ENCODE peak calls at places on chromosomes 13 and 19, in four cellular contexts. One of them, this sample, is unnamed.

GRCh38 chr13:21060063-21060826 is 1.1 kb downstream of the LATS2 start:
- DNase-seq in endothelial cell of umbilical vein: peak; percentile 42
- DNase-seq in neural progenitor cell: peak; percentile 61
- DNase-seq in fibroblast of lung: no peak
- DNase-seq in this sample: peak; percentile 33

GRCh38 chr13:113342820-113343691 is 20.9 kb downstream of the GRTP1 start:
- DNase-seq in endothelial cell of umbilical vein: no peak
- DNase-seq in neural progenitor cell: no peak
- DNase-seq in fibroblast of lung: no peak
- DNase-seq in this sample: no peak

GRCh38 chr19:5479958-5480357 is 24.7 kb downstream of the ZNRF4 start:
- DNase-seq in endothelial cell of umbilical vein: no peak
- DNase-seq in neural progenitor cell: no peak
- DNase-seq in fibroblast of lung: no peak
- DNase-seq in this sample: no peak

GRCh38 chr19:7869910-7870511 is 4.2 kb downstream of the PRR36 start:
- DNase-seq in endothelial cell of umbilical vein: peak; percentile 33
- DNase-seq in neural progenitor cell: peak; percentile 81
- DNase-seq in fibroblast of lung: no peak
- DNase-seq in this sample: peak; percentile 87

GRCh38 chr13:58893396-58893795 is 1261.9 kb downstream of the PCDH17 start:
- DNase-seq in endothelial cell of umbilical vein: no peak
- DNase-seq in neural progenitor cell: no peak
- DNase-seq in fibroblast of lung: no peak
- DNase-seq in this sample: no peak

GRCh38 chr19:5282926-5283325 is 57.7 kb downstream of the PTPRS start:
- DNase-seq in endothelial cell of umbilical vein: no peak
- DNase-seq in neural progenitor cell: no peak
- DNase-seq in fibroblast of lung: no peak
- DNase-seq in this sample: no peak

GRCh38 chr19:19371056-19371455 is 34.4 kb upstream of the GATAD2A start:
- DNase-seq in endothelial cell of umbilical vein: no peak
- DNase-seq in neural progenitor cell: no peak
- DNase-seq in fibroblast of lung: no peak
- DNase-seq in this sample: peak; percentile 82

GRCh38 chr19:58361900-58362271 is 665 bp downstream of the ZNF497 start:
- DNase-seq in endothelial cell of umbilical vein: no peak
- DNase-seq in neural progenitor cell: no peak
- DNase-seq in fibroblast of lung: no peak
- DNase-seq in this sample: peak; percentile 36

GRCh38 chr19:33241530-33242101 is 16.0 kb upstream of the SLC7A10 start:
- DNase-seq in endothelial cell of umbilical vein: peak; percentile 7
- DNase-seq in neural progenitor cell: peak; percentile 55
- DNase-seq in fibroblast of lung: no peak
- DNase-seq in this sample: peak; percentile 4

GRCh38 chr19:31448221-31448657 is 99.0 kb upstream of the TSHZ3 start:
- DNase-seq in endothelial cell of umbilical vein: no peak
- DNase-seq in neural progenitor cell: no peak
- DNase-seq in fibroblast of lung: peak; percentile 96
- DNase-seq in this sample: no peak

GRCh38 chr13:33927315-33927714 is 109.4 kb downstream of the RFC3 start:
- DNase-seq in endothelial cell of umbilical vein: no peak
- DNase-seq in neural progenitor cell: no peak
- DNase-seq in fibroblast of lung: peak; percentile 78
- DNase-seq in this sample: peak; percentile 33

GRCh38 chr19:49155005-49155826 is at the start of gene HRC:
- DNase-seq in endothelial cell of umbilical vein: no peak
- DNase-seq in neural progenitor cell: no peak
- DNase-seq in fibroblast of lung: no peak
- DNase-seq in this sample: no peak

GRCh38 chr13:73429691-73430090 is 370.9 kb downstream of the KLF5 start:
- DNase-seq in endothelial cell of umbilical vein: no peak
- DNase-seq in neural progenitor cell: no peak
- DNase-seq in fibroblast of lung: no peak
- DNase-seq in this sample: peak; percentile 84

GRCh38 chr19:5627395-5627904 is 4.6 kb downstream of the SAFB start:
- DNase-seq in endothelial cell of umbilical vein: no peak
- DNase-seq in neural progenitor cell: peak; percentile 19
- DNase-seq in fibroblast of lung: peak; percentile 34
- DNase-seq in this sample: no peak

GRCh38 chr19:6866646-6867255 is 20.6 kb upstream of the ADGRE1 start:
- DNase-seq in endothelial cell of umbilical vein: no peak
- DNase-seq in neural progenitor cell: no peak
- DNase-seq in fibroblast of lung: no peak
- DNase-seq in this sample: peak; percentile 19

GRCh38 chr13:108463365-108463764 is 166.0 kb upstream of the MYO16 start:
- DNase-seq in endothelial cell of umbilical vein: peak; percentile 1
- DNase-seq in neural progenitor cell: no peak
- DNase-seq in fibroblast of lung: peak; percentile 86
- DNase-seq in this sample: peak; percentile 61

GRCh38 chr19:46784262-46785053 is 3.9 kb downstream of the SLC1A5 start:
- DNase-seq in endothelial cell of umbilical vein: peak; percentile 74
- DNase-seq in neural progenitor cell: peak; percentile 74
- DNase-seq in fibroblast of lung: peak; percentile 93
- DNase-seq in this sample: peak; percentile 80

GRCh38 chr19:40380199-40381037 is 9.6 kb downstream of the HIPK4 start:
- DNase-seq in endothelial cell of umbilical vein: no peak
- DNase-seq in neural progenitor cell: no peak
- DNase-seq in fibroblast of lung: no peak
- DNase-seq in this sample: no peak

GRCh38 chr19:56111601-56112312 is 9.3 kb downstream of the ZNF787 start:
- DNase-seq in endothelial cell of umbilical vein: no peak
- DNase-seq in neural progenitor cell: peak; percentile 37
- DNase-seq in fibroblast of lung: no peak
- DNase-seq in this sample: no peak

GRCh38 chr13:44263920-44264610 is 109.6 kb upstream of the SERP2 start:
- DNase-seq in endothelial cell of umbilical vein: no peak
- DNase-seq in neural progenitor cell: no peak
- DNase-seq in fibroblast of lung: no peak
- DNase-seq in this sample: no peak

GRCh38 chr19:12723383-12723642 is 419 bp downstream of the TNPO2 start:
- DNase-seq in endothelial cell of umbilical vein: no peak
- DNase-seq in neural progenitor cell: peak; percentile 28
- DNase-seq in fibroblast of lung: peak; percentile 14
- DNase-seq in this sample: no peak

GRCh38 chr19:29054886-29055675 is 157.9 kb downstream of the UQCRFS1 start:
- DNase-seq in endothelial cell of umbilical vein: no peak
- DNase-seq in neural progenitor cell: no peak
- DNase-seq in fibroblast of lung: no peak
- DNase-seq in this sample: no peak

GRCh38 chr19:6216236-6216995 is 63.4 kb downstream of the MLLT1 start:
- DNase-seq in endothelial cell of umbilical vein: no peak
- DNase-seq in neural progenitor cell: no peak
- DNase-seq in fibroblast of lung: no peak
- DNase-seq in this sample: no peak

GRCh38 chr19:56712609-56713008 is 41.1 kb upstream of the ZNF835 start:
- DNase-seq in endothelial cell of umbilical vein: no peak
- DNase-seq in neural progenitor cell: no peak
- DNase-seq in fibroblast of lung: no peak
- DNase-seq in this sample: no peak

GRCh38 chr19:14097532-14098151 is 7.1 kb upstream of the SAMD1 start:
- DNase-seq in endothelial cell of umbilical vein: no peak
- DNase-seq in neural progenitor cell: no peak
- DNase-seq in fibroblast of lung: no peak
- DNase-seq in this sample: no peak

GRCh38 chr13:24183741-24184182 is 23.2 kb downstream of the SPATA13 start:
- DNase-seq in endothelial cell of umbilical vein: no peak
- DNase-seq in neural progenitor cell: no peak
- DNase-seq in fibroblast of lung: no peak
- DNase-seq in this sample: no peak

GRCh38 chr19:16051254-16052025 is 24.9 kb upstream of the TPM4 start:
- DNase-seq in endothelial cell of umbilical vein: peak; percentile 47
- DNase-seq in neural progenitor cell: no peak
- DNase-seq in fibroblast of lung: peak; percentile 31
- DNase-seq in this sample: peak; percentile 15

GRCh38 chr13:30362005-30362788 is 54.8 kb upstream of the KATNAL1 start:
- DNase-seq in endothelial cell of umbilical vein: no peak
- DNase-seq in neural progenitor cell: no peak
- DNase-seq in fibroblast of lung: no peak
- DNase-seq in this sample: no peak

GRCh38 chr13:30362869-30363268 is 55.5 kb upstream of the KATNAL1 start:
- DNase-seq in endothelial cell of umbilical vein: no peak
- DNase-seq in neural progenitor cell: no peak
- DNase-seq in fibroblast of lung: no peak
- DNase-seq in this sample: no peak

GRCh38 chr13:30364876-30365275 is 57.4 kb upstream of the UBE2L5 start:
- DNase-seq in endothelial cell of umbilical vein: peak; percentile 95
- DNase-seq in neural progenitor cell: no peak
- DNase-seq in fibroblast of lung: no peak
- DNase-seq in this sample: no peak

GRCh38 chr13:30364133-30364532 is 56.8 kb upstream of the KATNAL1 start:
- DNase-seq in endothelial cell of umbilical vein: peak; percentile 87
- DNase-seq in neural progenitor cell: no peak
- DNase-seq in fibroblast of lung: no peak
- DNase-seq in this sample: no peak

DNA sequence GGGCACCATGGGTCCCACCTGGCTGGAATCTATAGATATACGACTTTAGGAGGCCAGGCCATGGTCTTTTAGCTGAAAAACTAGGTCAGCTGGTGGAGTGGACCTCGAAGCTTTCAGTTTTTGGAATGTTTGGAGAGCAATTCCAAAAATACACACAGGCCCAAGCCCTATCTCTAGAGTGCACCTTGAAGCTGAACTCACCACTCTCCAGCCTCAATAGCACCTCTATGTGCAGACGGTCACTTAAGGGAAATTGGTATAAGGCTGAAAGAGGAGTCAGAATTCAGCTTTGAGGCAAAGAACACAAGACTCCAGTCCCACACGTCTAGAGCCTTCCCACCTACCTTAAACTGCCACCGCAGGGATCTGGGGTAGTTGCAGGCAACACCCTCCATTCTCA is 56.4 kb upstream of the KATNAL1 start:
- DNase-seq in endothelial cell of umbilical vein: no peak
- DNase-seq in neural progenitor cell: no peak
- DNase-seq in fibroblast of lung: no peak
- DNase-seq in this sample: no peak
- H3K4me3 ChIP-seq in endothelial cell of umbilical vein: no peak overlapping the region
- H3K4me3 ChIP-seq in neural progenitor cell: no peak overlapping the region
- H3K4me3 ChIP-seq in fibroblast of lung: no peak overlapping the region
- H3K4me3 ChIP-seq in this sample: no peak overlapping the region

GRCh38 chr13:111061338-111062045 is 53.6 kb upstream of the ARHGEF7 start:
- DNase-seq in endothelial cell of umbilical vein: no peak
- DNase-seq in neural progenitor cell: no peak
- DNase-seq in fibroblast of lung: no peak
- DNase-seq in this sample: no peak

GRCh38 chr13:111066544-111066943 is 48.6 kb upstream of the ARHGEF7 start:
- DNase-seq in endothelial cell of umbilical vein: no peak
- DNase-seq in neural progenitor cell: no peak
- DNase-seq in fibroblast of lung: no peak
- DNase-seq in this sample: no peak

GRCh38 chr13:111065698-111066097 is 49.4 kb upstream of the ARHGEF7 start:
- DNase-seq in endothelial cell of umbilical vein: no peak
- DNase-seq in neural progenitor cell: no peak
- DNase-seq in fibroblast of lung: no peak
- DNase-seq in this sample: no peak

GRCh38 chr13:111062305-111062704 is 52.8 kb upstream of the ARHGEF7 start:
- DNase-seq in endothelial cell of umbilical vein: no peak
- DNase-seq in neural progenitor cell: no peak
- DNase-seq in fibroblast of lung: no peak
- DNase-seq in this sample: no peak

GRCh38 chr13:111064661-111065060 is 50.4 kb upstream of the ARHGEF7 start:
- DNase-seq in endothelial cell of umbilical vein: no peak
- DNase-seq in neural progenitor cell: no peak
- DNase-seq in fibroblast of lung: no peak
- DNase-seq in this sample: no peak
- H3K4me2 ChIP-seq in endothelial cell of umbilical vein: no peak overlapping the region
- H3K4me2 ChIP-seq in neural progenitor cell: no peak overlapping the region
- H3K4me2 ChIP-seq in fibroblast of lung: no peak overlapping the region
- H3K4me2 ChIP-seq in this sample: no peak overlapping the region

GRCh38 chr13:27920677-27921420 is 1.0 kb downstream of the PDX1 start:
- DNase-seq in endothelial cell of umbilical vein: no peak
- DNase-seq in neural progenitor cell: peak; percentile 60
- DNase-seq in fibroblast of lung: peak; percentile 18
- DNase-seq in this sample: peak; percentile 26

GRCh38 chr13:27919934-27920676 is at the start of gene PDX1:
- DNase-seq in endothelial cell of umbilical vein: no peak
- DNase-seq in neural progenitor cell: peak; percentile 82
- DNase-seq in fibroblast of lung: no peak
- DNase-seq in this sample: peak; percentile 37

GRCh38 chr13:27921961-27922910 is 2.4 kb downstream of the PDX1 start:
- DNase-seq in endothelial cell of umbilical vein: no peak
- DNase-seq in neural progenitor cell: peak; percentile 34
- DNase-seq in fibroblast of lung: no peak
- DNase-seq in this sample: no peak

GRCh38 chr13:27922974-27923612 is 3.3 kb downstream of the PDX1 start:
- DNase-seq in endothelial cell of umbilical vein: no peak
- DNase-seq in neural progenitor cell: no peak
- DNase-seq in fibroblast of lung: no peak
- DNase-seq in this sample: no peak

DNA sequence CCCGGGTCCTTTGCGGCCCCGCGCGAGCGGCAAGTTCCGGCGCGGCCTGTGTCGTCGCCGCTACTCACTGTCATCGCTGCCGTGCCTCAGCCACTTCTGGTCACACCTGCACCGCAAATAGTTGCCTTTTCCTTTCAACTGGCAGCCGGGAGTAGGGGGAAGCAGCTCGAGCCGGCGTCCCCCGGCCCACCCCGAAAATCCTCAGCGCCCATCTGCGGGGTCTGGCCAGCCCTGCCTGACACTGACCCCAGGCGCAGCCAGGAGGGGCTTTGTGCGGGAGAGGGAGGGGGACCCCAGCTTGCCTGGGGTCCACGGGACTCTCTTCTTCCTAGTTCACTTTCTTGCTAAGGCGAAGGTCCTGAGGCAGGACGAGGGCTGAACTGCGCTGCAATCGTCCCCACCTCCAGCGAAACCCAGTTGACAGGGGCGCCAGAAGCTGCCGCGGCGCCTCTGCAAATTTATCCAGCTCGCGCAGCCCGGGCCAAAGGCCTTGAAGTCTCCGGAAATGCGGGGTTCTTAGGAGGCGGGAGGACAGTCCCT is 1.7 kb downstream of the PDX1 start:
- DNase-seq in endothelial cell of umbilical vein: no peak
- DNase-seq in neural progenitor cell: peak; percentile 43
- DNase-seq in fibroblast of lung: no peak
- DNase-seq in this sample: no peak
- TF ChIP-seq EZH2 in endothelial cell of umbilical vein: no peak
- TF ChIP-seq EZH2 in neural progenitor cell: peak; percentile 84
- TF ChIP-seq EZH2 in fibroblast of lung: no peak
- TF ChIP-seq EZH2 in this sample: no peak

DNA sequence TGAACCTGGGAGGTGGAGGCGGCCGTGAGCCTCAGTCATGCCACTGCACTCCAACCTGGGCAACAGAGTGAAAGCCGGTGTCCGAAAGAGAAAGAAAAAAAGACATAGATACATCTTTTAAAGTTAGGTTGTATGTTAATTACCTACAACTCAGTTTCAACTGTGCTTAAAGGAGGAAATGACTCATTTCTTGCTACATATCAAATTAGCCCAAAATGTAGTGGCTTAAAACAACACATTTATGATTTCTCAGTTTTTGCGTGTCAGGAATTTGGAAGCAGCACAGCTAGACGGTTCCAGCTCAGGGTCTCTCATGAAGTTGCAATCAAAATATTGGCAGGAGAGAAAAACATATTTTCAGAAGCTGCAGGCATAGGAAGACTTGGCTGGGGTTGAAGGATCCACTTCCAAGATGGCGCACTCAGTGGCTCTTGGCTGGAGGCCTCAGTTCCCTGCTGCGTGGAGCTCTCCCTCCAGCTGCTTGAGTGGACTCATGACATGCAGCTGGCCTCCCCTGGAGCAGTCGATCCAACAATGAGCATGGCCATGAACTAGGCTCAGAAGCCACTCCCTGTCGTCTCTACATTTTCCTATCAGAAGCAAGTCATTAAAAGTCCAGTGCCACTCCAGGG is 7.1 kb downstream of the LDLR start:
- DNase-seq in endothelial cell of umbilical vein: peak; percentile 88
- DNase-seq in neural progenitor cell: no peak
- DNase-seq in fibroblast of lung: peak; percentile 82
- DNase-seq in this sample: peak; percentile 35
- H3K4me3 ChIP-seq in endothelial cell of umbilical vein: no peak overlapping the region
- H3K4me3 ChIP-seq in neural progenitor cell: no peak overlapping the region
- H3K4me3 ChIP-seq in fibroblast of lung: no peak overlapping the region
- H3K4me3 ChIP-seq in this sample: peak overlapping the region; percentile 24